ENCODE peak calls at places on chromosomes 2 and 18, in nine cellular contexts. One of them, this sample, is unnamed.

GRCh38 chr18:58851874-58852273 is 12.8 kb upstream of the ZNF532 start:
- DNase-seq in stimulated activated naive CD8-positive, alpha-beta T cell treated with anti-CD3 and anti-CD28 coated beads, Interleukin-15, Interleukin-2, amounts not matched to agents 100 U/mL and 50 U/mL, for 24 hours: no peak
- DNase-seq in mammary epithelial cell: no peak
- DNase-seq in activated CD8-positive, alpha-beta memory T cell treated with anti-CD3 and anti-CD28 coated beads, Interleukin-2, amount 50 U/mL, for 48 hours: no peak
- DNase-seq in activated CD8-positive, alpha-beta T cell treated with anti-CD3 and anti-CD28 coated beads for 36 hours: no peak
- DNase-seq in right lobe of liver: no peak
- DNase-seq in BJ: no peak
- DNase-seq in HEK293T: no peak
- DNase-seq in NCI-H345: no peak
- DNase-seq in this sample: no peak

GRCh38 chr2:153872311-153873061 is 764 bp downstream of the GALNT13 start:
- DNase-seq in stimulated activated naive CD8-positive, alpha-beta T cell treated with anti-CD3 and anti-CD28 coated beads, Interleukin-15, Interleukin-2, amounts not matched to agents 100 U/mL and 50 U/mL, for 24 hours: no peak
- DNase-seq in mammary epithelial cell: no peak
- DNase-seq in activated CD8-positive, alpha-beta memory T cell treated with anti-CD3 and anti-CD28 coated beads, Interleukin-2, amount 50 U/mL, for 48 hours: no peak
- DNase-seq in activated CD8-positive, alpha-beta T cell treated with anti-CD3 and anti-CD28 coated beads for 36 hours: peak
- DNase-seq in right lobe of liver: no peak
- DNase-seq in BJ: no peak
- DNase-seq in HEK293T: peak
- DNase-seq in NCI-H345: peak
- DNase-seq in this sample: no peak

GRCh38 chr2:55148269-55148668 is 83.8 kb downstream of the CLHC1 start:
- DNase-seq in stimulated activated naive CD8-positive, alpha-beta T cell treated with anti-CD3 and anti-CD28 coated beads, Interleukin-15, Interleukin-2, amounts not matched to agents 100 U/mL and 50 U/mL, for 24 hours: no peak
- DNase-seq in mammary epithelial cell: peak
- DNase-seq in activated CD8-positive, alpha-beta memory T cell treated with anti-CD3 and anti-CD28 coated beads, Interleukin-2, amount 50 U/mL, for 48 hours: no peak
- DNase-seq in activated CD8-positive, alpha-beta T cell treated with anti-CD3 and anti-CD28 coated beads for 36 hours: no peak
- DNase-seq in right lobe of liver: no peak
- DNase-seq in BJ: peak
- DNase-seq in HEK293T: no peak
- DNase-seq in NCI-H345: no peak
- DNase-seq in this sample: no peak

GRCh38 chr2:191560594-191560993 is 117.3 kb upstream of the NABP1 start:
- DNase-seq in stimulated activated naive CD8-positive, alpha-beta T cell treated with anti-CD3 and anti-CD28 coated beads, Interleukin-15, Interleukin-2, amounts not matched to agents 100 U/mL and 50 U/mL, for 24 hours: no peak
- DNase-seq in mammary epithelial cell: no peak
- DNase-seq in activated CD8-positive, alpha-beta memory T cell treated with anti-CD3 and anti-CD28 coated beads, Interleukin-2, amount 50 U/mL, for 48 hours: no peak
- DNase-seq in activated CD8-positive, alpha-beta T cell treated with anti-CD3 and anti-CD28 coated beads for 36 hours: no peak
- DNase-seq in right lobe of liver: no peak
- DNase-seq in BJ: no peak
- DNase-seq in HEK293T: no peak
- DNase-seq in NCI-H345: no peak
- DNase-seq in this sample: no peak

GRCh38 chr2:238060096-238060541 is 682 bp upstream of the SCLY start:
- DNase-seq in stimulated activated naive CD8-positive, alpha-beta T cell treated with anti-CD3 and anti-CD28 coated beads, Interleukin-15, Interleukin-2, amounts not matched to agents 100 U/mL and 50 U/mL, for 24 hours: no peak
- DNase-seq in mammary epithelial cell: no peak
- DNase-seq in activated CD8-positive, alpha-beta memory T cell treated with anti-CD3 and anti-CD28 coated beads, Interleukin-2, amount 50 U/mL, for 48 hours: no peak
- DNase-seq in activated CD8-positive, alpha-beta T cell treated with anti-CD3 and anti-CD28 coated beads for 36 hours: no peak
- DNase-seq in right lobe of liver: no peak
- DNase-seq in BJ: no peak
- DNase-seq in HEK293T: no peak
- DNase-seq in NCI-H345: peak
- DNase-seq in this sample: no peak

GRCh38 chr2:46848446-46848845 is 67.2 kb downstream of the MCFD2 start:
- DNase-seq in stimulated activated naive CD8-positive, alpha-beta T cell treated with anti-CD3 and anti-CD28 coated beads, Interleukin-15, Interleukin-2, amounts not matched to agents 100 U/mL and 50 U/mL, for 24 hours: no peak
- DNase-seq in mammary epithelial cell: no peak
- DNase-seq in activated CD8-positive, alpha-beta memory T cell treated with anti-CD3 and anti-CD28 coated beads, Interleukin-2, amount 50 U/mL, for 48 hours: no peak
- DNase-seq in activated CD8-positive, alpha-beta T cell treated with anti-CD3 and anti-CD28 coated beads for 36 hours: no peak
- DNase-seq in right lobe of liver: no peak
- DNase-seq in BJ: no peak
- DNase-seq in HEK293T: no peak
- DNase-seq in NCI-H345: no peak
- DNase-seq in this sample: no peak

GRCh38 chr2:40240067-40240466 is 211.8 kb downstream of the SLC8A1 start:
- DNase-seq in stimulated activated naive CD8-positive, alpha-beta T cell treated with anti-CD3 and anti-CD28 coated beads, Interleukin-15, Interleukin-2, amounts not matched to agents 100 U/mL and 50 U/mL, for 24 hours: no peak
- DNase-seq in mammary epithelial cell: peak
- DNase-seq in activated CD8-positive, alpha-beta memory T cell treated with anti-CD3 and anti-CD28 coated beads, Interleukin-2, amount 50 U/mL, for 48 hours: no peak
- DNase-seq in activated CD8-positive, alpha-beta T cell treated with anti-CD3 and anti-CD28 coated beads for 36 hours: no peak
- DNase-seq in right lobe of liver: peak
- DNase-seq in BJ: peak
- DNase-seq in HEK293T: no peak
- DNase-seq in NCI-H345: peak
- DNase-seq in this sample: no peak

GRCh38 chr18:8300749-8301148 is 308.5 kb upstream of the RAB12 start:
- DNase-seq in stimulated activated naive CD8-positive, alpha-beta T cell treated with anti-CD3 and anti-CD28 coated beads, Interleukin-15, Interleukin-2, amounts not matched to agents 100 U/mL and 50 U/mL, for 24 hours: no peak
- DNase-seq in mammary epithelial cell: no peak
- DNase-seq in activated CD8-positive, alpha-beta memory T cell treated with anti-CD3 and anti-CD28 coated beads, Interleukin-2, amount 50 U/mL, for 48 hours: no peak
- DNase-seq in activated CD8-positive, alpha-beta T cell treated with anti-CD3 and anti-CD28 coated beads for 36 hours: no peak
- DNase-seq in right lobe of liver: no peak
- DNase-seq in BJ: no peak
- DNase-seq in HEK293T: no peak
- DNase-seq in NCI-H345: peak
- DNase-seq in this sample: no peak

GRCh38 chr2:150586858-150587257 is 99.4 kb upstream of the RND3 start:
- DNase-seq in stimulated activated naive CD8-positive, alpha-beta T cell treated with anti-CD3 and anti-CD28 coated beads, Interleukin-15, Interleukin-2, amounts not matched to agents 100 U/mL and 50 U/mL, for 24 hours: no peak
- DNase-seq in mammary epithelial cell: peak
- DNase-seq in activated CD8-positive, alpha-beta memory T cell treated with anti-CD3 and anti-CD28 coated beads, Interleukin-2, amount 50 U/mL, for 48 hours: no peak
- DNase-seq in activated CD8-positive, alpha-beta T cell treated with anti-CD3 and anti-CD28 coated beads for 36 hours: no peak
- DNase-seq in right lobe of liver: no peak
- DNase-seq in BJ: peak
- DNase-seq in HEK293T: no peak
- DNase-seq in NCI-H345: no peak
- DNase-seq in this sample: no peak

GRCh38 chr2:230878599-230878965 is 13.8 kb downstream of the ITM2C start:
- DNase-seq in stimulated activated naive CD8-positive, alpha-beta T cell treated with anti-CD3 and anti-CD28 coated beads, Interleukin-15, Interleukin-2, amounts not matched to agents 100 U/mL and 50 U/mL, for 24 hours: no peak
- DNase-seq in mammary epithelial cell: no peak
- DNase-seq in activated CD8-positive, alpha-beta memory T cell treated with anti-CD3 and anti-CD28 coated beads, Interleukin-2, amount 50 U/mL, for 48 hours: peak
- DNase-seq in activated CD8-positive, alpha-beta T cell treated with anti-CD3 and anti-CD28 coated beads for 36 hours: no peak
- DNase-seq in right lobe of liver: peak
- DNase-seq in BJ: no peak
- DNase-seq in HEK293T: no peak
- DNase-seq in NCI-H345: no peak
- DNase-seq in this sample: no peak

GRCh38 chr2:203878060-203878459 is 10.5 kb downstream of the CTLA4 start:
- DNase-seq in stimulated activated naive CD8-positive, alpha-beta T cell treated with anti-CD3 and anti-CD28 coated beads, Interleukin-15, Interleukin-2, amounts not matched to agents 100 U/mL and 50 U/mL, for 24 hours: no peak
- DNase-seq in mammary epithelial cell: peak
- DNase-seq in activated CD8-positive, alpha-beta memory T cell treated with anti-CD3 and anti-CD28 coated beads, Interleukin-2, amount 50 U/mL, for 48 hours: no peak
- DNase-seq in activated CD8-positive, alpha-beta T cell treated with anti-CD3 and anti-CD28 coated beads for 36 hours: no peak
- DNase-seq in right lobe of liver: no peak
- DNase-seq in BJ: no peak
- DNase-seq in HEK293T: no peak
- DNase-seq in NCI-H345: no peak
- DNase-seq in this sample: no peak

GRCh38 chr2:133331437-133331836 is 236.8 kb downstream of the NCKAP5 start:
- DNase-seq in stimulated activated naive CD8-positive, alpha-beta T cell treated with anti-CD3 and anti-CD28 coated beads, Interleukin-15, Interleukin-2, amounts not matched to agents 100 U/mL and 50 U/mL, for 24 hours: no peak
- DNase-seq in mammary epithelial cell: no peak
- DNase-seq in activated CD8-positive, alpha-beta memory T cell treated with anti-CD3 and anti-CD28 coated beads, Interleukin-2, amount 50 U/mL, for 48 hours: no peak
- DNase-seq in activated CD8-positive, alpha-beta T cell treated with anti-CD3 and anti-CD28 coated beads for 36 hours: no peak
- DNase-seq in right lobe of liver: no peak
- DNase-seq in BJ: no peak
- DNase-seq in HEK293T: no peak
- DNase-seq in NCI-H345: peak
- DNase-seq in this sample: no peak

GRCh38 chr2:196851068-196851467 is 41.9 kb upstream of the C2orf66 start:
- DNase-seq in stimulated activated naive CD8-positive, alpha-beta T cell treated with anti-CD3 and anti-CD28 coated beads, Interleukin-15, Interleukin-2, amounts not matched to agents 100 U/mL and 50 U/mL, for 24 hours: no peak
- DNase-seq in mammary epithelial cell: no peak
- DNase-seq in activated CD8-positive, alpha-beta memory T cell treated with anti-CD3 and anti-CD28 coated beads, Interleukin-2, amount 50 U/mL, for 48 hours: no peak
- DNase-seq in activated CD8-positive, alpha-beta T cell treated with anti-CD3 and anti-CD28 coated beads for 36 hours: no peak
- DNase-seq in right lobe of liver: no peak
- DNase-seq in BJ: no peak
- DNase-seq in HEK293T: no peak
- DNase-seq in NCI-H345: no peak
- DNase-seq in this sample: no peak

GRCh38 chr2:129883121-129883520 is 96.3 kb upstream of the RAB6C start:
- DNase-seq in stimulated activated naive CD8-positive, alpha-beta T cell treated with anti-CD3 and anti-CD28 coated beads, Interleukin-15, Interleukin-2, amounts not matched to agents 100 U/mL and 50 U/mL, for 24 hours: no peak
- DNase-seq in mammary epithelial cell: no peak
- DNase-seq in activated CD8-positive, alpha-beta memory T cell treated with anti-CD3 and anti-CD28 coated beads, Interleukin-2, amount 50 U/mL, for 48 hours: no peak
- DNase-seq in activated CD8-positive, alpha-beta T cell treated with anti-CD3 and anti-CD28 coated beads for 36 hours: no peak
- DNase-seq in right lobe of liver: no peak
- DNase-seq in BJ: no peak
- DNase-seq in HEK293T: no peak
- DNase-seq in NCI-H345: no peak
- DNase-seq in this sample: no peak

This sample was measured in D721Med.